ENCODE peak calls at places on chromosome 21, in four cellular contexts. G, J, D and V are unnamed samples.
A peak's percentile ranks its signal among the peaks of the same experiment; 100 is the strongest.

GRCh38 chr21:25350056-25350455 is 257.2 kb downstream of the MRPL39 start:
- DNase-seq in D (no peak), G (peak; percentile 16), J (no peak), V (peak; percentile 25)

GRCh38 chr21:20377250-20377649 is 621.0 kb upstream of the NCAM2 start:
- DNase-seq in D (no peak), G (no peak), J (no peak), V (no peak)

GRCh38 chr21:26587621-26588260 is 14.7 kb upstream of the CYYR1 start:
- DNase-seq in J (no peak), D (no peak), G (no peak), V (peak; percentile 47)

GRCh38 chr21:17513214-17514123 is 626 bp downstream of the CXADR start:
- DNase-seq in J (no peak), D (peak; percentile 16), G (peak; percentile 13), V (peak; percentile 74)

GRCh38 chr21:17542371-17542992 is 29.6 kb downstream of the CXADR start:
- DNase-seq in J (no peak), G (no peak), D (peak; percentile 94), V (peak; percentile 34)

GRCh38 chr21:39021475-39021832 is 161.8 kb downstream of the PSMG1 start:
- DNase-seq in J (no peak), D (no peak), G (no peak), V (no peak)

GRCh38 chr21:39048574-39048973 is 134.7 kb downstream of the PSMG1 start:
- DNase-seq in J (no peak), G (no peak), D (no peak), V (no peak)

GRCh38 chr21:25997788-25998611 is 172.6 kb downstream of the APP start:
- DNase-seq in J (no peak), G (no peak), D (peak; percentile 88), V (no peak)

GRCh38 chr21:36388835-36389234 is 3.6 kb downstream of the CHAF1B start:
- DNase-seq in J (no peak), G (no peak), D (no peak), V (peak; percentile 49)

GRCh38 chr21:40685121-40685630 is 161.8 kb downstream of the DSCAM start:
- DNase-seq in J (no peak), G (no peak), D (no peak), V (no peak)

GRCh38 chr21:35366348-35367085 is 317.4 kb upstream of the RUNX1 start:
- DNase-seq in J (no peak), D (no peak), G (no peak), V (no peak)

GRCh38 chr21:34946385-34947121 is 102.5 kb downstream of the RUNX1 start:
- DNase-seq in G (no peak), D (no peak), J (no peak), V (no peak)

GRCh38 chr21:27388835-27389234 is 421.9 kb upstream of the ADAMTS5 start:
- DNase-seq in D (no peak), J (no peak), G (no peak), V (no peak)

GRCh38 chr21:17775431-17776126 is 43.6 kb downstream of the C21orf91 start:
- DNase-seq in G (no peak), D (peak; percentile 22), J (peak; percentile 63), V (no peak)

GRCh38 chr21:38938343-38938742 is 132.6 kb downstream of the ETS2 start:
- DNase-seq in D (no peak), G (no peak), J (no peak), V (peak; percentile 74)

GRCh38 chr21:34192646-34193285 is 119.4 kb downstream of the MRPS6 start:
- DNase-seq in J (peak; percentile 35), D (no peak), G (no peak), V (no peak)

GRCh38 chr21:31623664-31624063 is 35.8 kb upstream of the SOD1 start:
- DNase-seq in J (no peak), G (peak; percentile 45), D (no peak), V (no peak)

GRCh38 chr21:31622397-31622796 is 37.1 kb upstream of the SOD1 start:
- DNase-seq in G (no peak), J (no peak), D (no peak), V (no peak)

GRCh38 chr21:31624961-31625491 is 34.5 kb upstream of the SOD1 start:
- DNase-seq in G (no peak), J (no peak), D (peak; percentile 13), V (no peak)

GRCh38 chr21:31618696-31619430 is 40.6 kb upstream of the SOD1 start:
- DNase-seq in D (no peak), J (no peak), G (no peak), V (no peak)

GRCh38 chr21:31624181-31624580 is 35.3 kb upstream of the SOD1 start:
- DNase-seq in J (no peak), G (no peak), D (no peak), V (no peak)
- TF ChIP-seq NFIC in J (no peak), G (no peak), D (no peak), V (no peak)

GRCh38 chr21:41751621-41752020 is 15.2 kb downstream of the RIPK4 start:
- DNase-seq in G (no peak), D (no peak), J (no peak), V (no peak)
- TF ChIP-seq NFIC in G (no peak), D (no peak), J (no peak), V (no peak)

GRCh38 chr21:46605759-46606426 is 1.0 kb upstream of the S100B start:
- DNase-seq in J (peak; percentile 32), D (no peak), G (peak; percentile 6), V (no peak)
- TF ChIP-seq NFIC in J (no peak), D (no peak), G (no peak), V (no peak)

DNA sequence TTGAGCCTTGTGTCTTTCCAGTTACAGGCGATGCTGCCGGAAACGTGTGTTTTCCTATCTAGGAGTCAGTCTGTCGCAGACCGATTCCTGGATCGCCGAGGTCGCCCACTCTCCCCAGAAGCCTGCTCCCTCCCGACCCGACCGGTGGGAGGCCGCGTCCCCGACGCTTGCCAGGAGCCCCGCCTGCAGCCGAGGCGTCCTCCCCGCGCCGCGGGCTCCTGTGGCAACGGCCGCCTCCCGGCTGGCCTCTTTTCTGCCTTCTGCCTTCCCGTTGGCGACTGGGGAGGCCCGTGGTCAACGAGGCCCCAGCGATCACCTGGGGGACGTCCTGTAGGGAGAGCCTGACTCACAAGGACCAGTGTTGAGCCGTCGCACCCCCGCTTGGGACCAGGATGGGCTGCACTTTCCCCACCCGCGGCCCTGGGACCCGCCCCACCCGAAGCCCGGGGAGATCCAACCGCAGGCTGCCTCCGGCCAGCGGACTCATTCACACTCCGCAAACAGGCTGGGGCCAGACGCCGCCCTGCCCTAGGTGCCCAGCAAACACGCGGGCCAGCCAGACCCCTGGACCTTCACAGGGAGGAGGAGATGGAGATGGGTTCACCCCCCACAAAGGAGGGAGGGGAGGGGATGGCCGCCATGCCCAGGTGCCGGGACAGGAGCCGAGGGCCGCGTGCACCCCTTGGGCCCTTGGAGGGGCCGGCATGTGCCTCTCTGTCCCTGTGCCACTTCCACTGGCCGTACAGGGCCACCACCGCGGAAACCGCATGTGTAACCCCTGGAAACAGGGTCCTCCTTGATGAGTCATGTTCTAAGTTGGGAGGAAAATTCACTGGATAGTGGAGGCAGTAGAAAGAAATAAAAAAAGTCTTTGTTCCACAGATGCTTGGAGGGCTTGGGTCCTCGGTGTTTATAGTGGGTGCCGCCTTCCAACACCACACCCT is 7.2 kb upstream of the COL6A1 start:
- DNase-seq in G (peak; percentile 66), D (no peak), J (no peak), V (peak; percentile 75)
- TF ChIP-seq NFIC in G (no peak), D (no peak), J (no peak), V (no peak)

GRCh38 chr21:45537111-45537745 is 5.0 kb downstream of the SLC19A1 start:
- DNase-seq in J (no peak), G (no peak), D (no peak), V (no peak)
- TF ChIP-seq NFIC in J (no peak), G (no peak), D (no peak), V (no peak)